ENCODE peak calls at places on chromosomes 16 and 17, in six cellular contexts. K, O, D, M, P and X are unnamed samples.

GRCh38 chr17:17497065-17497844 is 1.1 kb upstream of the RASD1 start:
- DNase-seq in O (no peak), D (no peak), M (no peak), P (peak; percentile 33), K (no peak), X (no peak)

GRCh38 chr17:82226809-82227628 is 1.8 kb upstream of the SLC16A3 start:
- DNase-seq in D (no peak), O (no peak), K (no peak), M (no peak), P (peak; percentile 48), X (no peak)

GRCh38 chr17:66313995-66314659 is 11.7 kb downstream of the PRKCA start:
- DNase-seq in O (no peak), M (peak; percentile 58), K (no peak), D (peak; percentile 37), P (no peak), X (no peak)

GRCh38 chr17:8285270-8286181 is 2.9 kb upstream of the RANGRF start:
- DNase-seq in K (no peak), D (no peak), O (no peak), M (no peak), P (no peak), X (no peak)

GRCh38 chr16:50600582-50601283 is 52.5 kb downstream of the NKD1 start:
- DNase-seq in K (no peak), M (no peak), P (peak; percentile 60), O (no peak), D (no peak), X (no peak)

GRCh38 chr17:57044976-57045867 is 39.8 kb upstream of the AKAP1 start:
- DNase-seq in K (no peak), O (no peak), P (no peak), M (peak; percentile 63), D (no peak), X (no peak)

GRCh38 chr17:49696233-49696761 is 11.5 kb downstream of the SLC35B1 start:
- DNase-seq in P (no peak), O (no peak), K (no peak), D (peak; percentile 67), M (no peak), X (no peak)

GRCh38 chr16:73131153-73131862 is 83.4 kb upstream of the ZFHX3 start:
- DNase-seq in P (no peak), K (no peak), O (no peak), M (no peak), D (no peak), X (no peak)

GRCh38 chr17:73175962-73176565 is 11.3 kb downstream of the SSTR2 start:
- DNase-seq in P (no peak), D (no peak), K (no peak), M (no peak), O (no peak), X (no peak)

GRCh38 chr16:3861808-3862451 is 18.6 kb downstream of the CREBBP start:
- DNase-seq in M (no peak), O (no peak), K (no peak), D (no peak), P (peak; percentile 57), X (no peak)

GRCh38 chr17:27918498-27918897 is 25.3 kb upstream of the LYRM9 start:
- DNase-seq in O (no peak), M (no peak), P (no peak), K (no peak), D (no peak), X (no peak)

GRCh38 chr17:11893862-11894261 is 103.4 kb downstream of the ZNF18 start:
- DNase-seq in M (no peak), K (no peak), D (no peak), P (no peak), O (no peak), X (no peak)

GRCh38 chr17:45750779-45751440 is 33.2 kb upstream of the CRHR1 start:
- DNase-seq in D (no peak), P (no peak), M (no peak), O (no peak), K (no peak), X (no peak)

GRCh38 chr16:79691001-79691400 is 90.5 kb upstream of the MAF start:
- DNase-seq in M (no peak), K (no peak), O (no peak), P (no peak), D (no peak), X (no peak)

GRCh38 chr16:48112603-48113400 is 43.0 kb downstream of the ABCC12 start:
- DNase-seq in K (no peak), M (peak; percentile 60), P (no peak), D (no peak), O (no peak), X (no peak)

GRCh38 chr16:3173892-3174617 is 13.9 kb upstream of the OR1F1 start:
- DNase-seq in D (no peak), P (no peak), O (peak; percentile 83), M (peak; percentile 81), K (no peak), X (no peak)

GRCh38 chr16:26952411-26952810 is 114.3 kb upstream of the C16orf82 start:
- DNase-seq in M (no peak), D (no peak), K (no peak), O (no peak), P (no peak), X (no peak)

GRCh38 chr16:14405611-14406537 is 224.2 kb downstream of the PARN start:
- DNase-seq in D (no peak), M (peak; percentile 75), O (peak; percentile 38), P (no peak), K (peak; percentile 71), X (peak; percentile 73)

GRCh38 chr16:30697264-30698138 is 1.5 kb upstream of the SRCAP start:
- DNase-seq in M (peak; percentile 91), D (no peak), O (no peak), K (no peak), P (no peak), X (no peak)

GRCh38 chr16:71467810-71468209 is 5.8 kb upstream of the ZNF23 start:
- DNase-seq in K (no peak), P (no peak), M (no peak), D (peak; percentile 18), O (no peak), X (no peak)

GRCh38 chr17:43442711-43443110 is 41.1 kb upstream of the DHX8 start:
- DNase-seq in M (no peak), K (no peak), D (no peak), P (no peak), O (no peak), X (no peak)

GRCh38 chr17:49637050-49637449 is 40.8 kb downstream of the SPOP start:
- DNase-seq in D (no peak), P (no peak), K (no peak), O (no peak), M (no peak), X (no peak)

GRCh38 chr17:79951361-79952264 is 84.1 kb downstream of the TBC1D16 start:
- DNase-seq in O (peak; percentile 47), D (no peak), K (no peak), M (peak; percentile 48), P (peak; percentile 71), X (no peak)

GRCh38 chr17:19346351-19347255 is 15.9 kb downstream of the B9D1 start:
- DNase-seq in O (no peak), K (peak; percentile 42), P (peak; percentile 92), M (no peak), D (no peak), X (peak; percentile 88)

GRCh38 chr17:879546-879945 is 97.4 kb downstream of the MRM3 start:
- DNase-seq in K (peak; percentile 71), M (no peak), D (peak; percentile 65), P (peak; percentile 76), O (peak; percentile 75), X (peak; percentile 67)

GRCh38 chr17:57315061-57315851 is 58.9 kb downstream of the MSI2 start:
- DNase-seq in O (no peak), M (no peak), P (no peak), K (no peak), D (no peak), X (no peak)

GRCh38 chr16:25544294-25544693 is 147.5 kb upstream of the HS3ST4 start:
- DNase-seq in M (no peak), K (no peak), O (no peak), P (no peak), D (no peak), X (no peak)

GRCh38 chr16:25550647-25551046 is 141.1 kb upstream of the HS3ST4 start:
- DNase-seq in D (no peak), O (no peak), K (no peak), P (no peak), M (no peak), X (no peak)

GRCh38 chr16:25546781-25547180 is 145.0 kb upstream of the HS3ST4 start:
- DNase-seq in P (no peak), D (no peak), M (no peak), K (no peak), O (no peak), X (no peak)
- H3K4me1 ChIP-seq in P (no peaks in the 10 kb centered on the region), D (no peaks in the 10 kb centered on the region), M (no peaks in the 10 kb centered on the region), K (no peaks in the 10 kb centered on the region), O (no peaks in the 10 kb centered on the region), X (no peaks in the 10 kb centered on the region)

GRCh38 chr17:4161179-4161559 is 18.2 kb downstream of the CYB5D2 start:
- DNase-seq in D (no peak), M (peak; percentile 48), O (peak; percentile 47), P (no peak), K (no peak), X (peak; percentile 83)
- H3K4me1 ChIP-seq in D (peaks cover 2% of the 10 kb centered on the region), M (peaks cover 26% of the 10 kb centered on the region), O (peaks cover 9% of the 10 kb centered on the region), P (no peaks in the 10 kb centered on the region), K (no peaks in the 10 kb centered on the region), X (peaks cover 16% of the 10 kb centered on the region)

GRCh38 chr16:85906349-85906748 is 7.4 kb downstream of the IRF8 start:
- DNase-seq in P (no peak), M (no peak), O (no peak), K (no peak), D (no peak), X (no peak)
- H3K4me1 ChIP-seq in P (no peaks in the 10 kb centered on the region), M (no peaks in the 10 kb centered on the region), O (peaks cover 5% of the 10 kb centered on the region), K (peaks cover 10% of the 10 kb centered on the region), D (peaks cover 18% of the 10 kb centered on the region), X (no peaks in the 10 kb centered on the region)

GRCh38 chr16:1740234-1740633 is 31.1 kb downstream of the NME3 start:
- DNase-seq in M (no peak), P (no peak), O (no peak), D (no peak), K (no peak), X (no peak)
- H3K4me1 ChIP-seq in M (no peaks in the 10 kb centered on the region), P (no peaks in the 10 kb centered on the region), O (peaks cover 7% of the 10 kb centered on the region), D (no peaks in the 10 kb centered on the region), K (no peaks in the 10 kb centered on the region), X (no peaks in the 10 kb centered on the region)

DNA sequence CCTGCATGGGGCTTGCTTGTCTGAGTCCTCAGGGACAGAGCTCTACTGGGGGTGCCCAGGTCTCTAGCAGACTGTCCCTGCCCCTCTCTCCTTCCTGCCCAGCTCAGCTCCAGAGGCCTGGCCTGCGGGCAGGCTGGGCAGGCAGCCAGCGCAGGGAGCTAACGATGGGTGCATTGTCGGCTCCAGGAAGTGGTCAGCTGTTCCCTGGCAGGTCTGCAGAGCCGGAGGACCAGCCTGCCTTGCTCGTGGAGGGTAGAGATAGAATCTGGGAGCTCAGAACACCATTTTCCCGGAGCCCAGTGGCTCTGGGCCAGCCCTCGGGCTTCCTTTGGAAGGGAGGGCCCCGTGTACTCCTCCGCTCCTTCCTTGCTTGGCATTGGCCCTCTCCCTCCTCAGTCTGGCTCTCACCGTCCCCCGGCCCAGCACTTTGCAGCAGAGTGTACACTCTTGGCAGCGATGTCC is 189.6 kb downstream of the RAB11FIP4 start:
- DNase-seq in D (no peak), M (peak; percentile 84), P (peak; percentile 92), K (peak; percentile 59), O (no peak), X (peak; percentile 92)
- H3K4me1 ChIP-seq in D (no peaks in the 10 kb centered on the region), M (peaks cover 31% of the 10 kb centered on the region), P (peaks cover 4% of the 10 kb centered on the region), K (peaks cover 17% of the 10 kb centered on the region), O (no peaks in the 10 kb centered on the region), X (peaks cover 63% of the 10 kb centered on the region)